ENCODE peak calls at places on chromosomes 3 and 15, in four cellular contexts. S is K562, E is GM12878, F is HepG2. C is an unnamed sample.

GRCh38 chr3:177446160-177446559 is 248.9 kb upstream of the TBL1XR1 start:
- DNase-seq in S (no peak), F (no peak), E (no peak), C (no peak)

GRCh38 chr3:94004301-94004910 is 24.0 kb downstream of the STX19 start:
- DNase-seq in E (peak), F (peak), S (peak), C (peak)

GRCh38 chr3:59867185-59868002 is 817.6 kb upstream of the CFAP20DC start:
- DNase-seq in E (no peak), F (no peak), S (no peak), C (no peak)

GRCh38 chr15:74399511-74400312 is 32.3 kb upstream of the CYP11A1 start:
- DNase-seq in S (no peak), E (no peak), F (no peak), C (no peak)

GRCh38 chr3:182818296-182818978 is 25.1 kb downstream of the ATP11B start:
- DNase-seq in S (no peak), F (no peak), E (no peak), C (no peak)

GRCh38 chr15:80536231-80536630 is 132.0 kb downstream of the ARNT2 start:
- DNase-seq in F (no peak), S (no peak), E (no peak), C (no peak)

GRCh38 chr3:65617787-65618186 is 420.9 kb downstream of the MAGI1 start:
- DNase-seq in F (no peak), E (no peak), S (peak), C (no peak)

GRCh38 chr3:63874769-63875168 is 11.1 kb downstream of the ATXN7 start:
- DNase-seq in F (peak), E (no peak), S (no peak), C (no peak)

GRCh38 chr3:15324335-15324734 is 8.1 kb downstream of the SH3BP5 start:
- DNase-seq in F (no peak), S (no peak), E (no peak), C (no peak)

GRCh38 chr3:65714138-65714537 is 324.6 kb downstream of the MAGI1 start:
- DNase-seq in S (no peak), F (no peak), E (no peak), C (no peak)

GRCh38 chr3:154844863-154845262 is 235.3 kb upstream of the MME start:
- DNase-seq in S (no peak), E (no peak), F (no peak), C (no peak)

GRCh38 chr3:181629029-181629428 is 82.7 kb upstream of the SOX2 start:
- DNase-seq in E (no peak), S (no peak), F (no peak), C (no peak)

GRCh38 chr3:7396534-7396933 is 535.6 kb downstream of the GRM7 start:
- DNase-seq in F (no peak), E (no peak), S (no peak), C (no peak)

GRCh38 chr3:41464401-41464800 is 265.1 kb downstream of the CTNNB1 start:
- DNase-seq in E (no peak), F (no peak), S (no peak), C (peak)

GRCh38 chr3:141553055-141553454 is 66.2 kb downstream of the RASA2 start:
- DNase-seq in E (no peak), F (no peak), S (no peak), C (no peak)

GRCh38 chr3:169907476-169907875 is 3.9 kb upstream of the SAMD7 start:
- DNase-seq in E (no peak), F (no peak), S (no peak), C (no peak)

GRCh38 chr15:75104804-75105557 is 81.6 kb downstream of the PPCDC start:
- DNase-seq in E (peak), F (peak), S (no peak), C (no peak)

GRCh38 chr3:197595470-197596185 is 39.9 kb upstream of the BDH1 start:
- DNase-seq in E (no peak), F (no peak), S (no peak), C (no peak)

GRCh38 chr3:19866751-19867347 is 67.2 kb downstream of the EFHB start:
- DNase-seq in F (peak), S (peak), E (peak), C (peak)

GRCh38 chr3:170563712-170564423 is 22.0 kb downstream of the SLC7A14 start:
- DNase-seq in F (no peak), S (peak), E (peak), C (peak)

GRCh38 chr3:42498791-42499477 is 3.5 kb upstream of the VIPR1 start:
- DNase-seq in F (no peak), E (no peak), S (no peak), C (no peak)

GRCh38 chr3:197750396-197750831 is 731 bp downstream of the FYTTD1 start:
- DNase-seq in E (no peak), S (peak), F (no peak), C (peak)

GRCh38 chr15:50542051-50542450 is 4.4 kb downstream of the USP50 start:
- DNase-seq in F (peak), S (no peak), E (no peak), C (no peak)

GRCh38 chr3:143707848-143708247 is 140.4 kb downstream of the SLC9A9 start:
- DNase-seq in F (no peak), E (no peak), S (no peak), C (no peak)

GRCh38 chr3:187878776-187879524 is 133.7 kb upstream of the BCL6 start:
- DNase-seq in F (no peak), S (no peak), E (no peak), C (no peak)

GRCh38 chr15:84961707-84962106 is 19.9 kb upstream of the PDE8A start:
- DNase-seq in F (no peak), S (no peak), E (no peak), C (no peak)

GRCh38 chr3:40690696-40691597 is 166.2 kb downstream of the ZNF621 start:
- DNase-seq in F (no peak), S (no peak), E (no peak), C (no peak)

GRCh38 chr3:185561374-185561943 is 9.1 kb upstream of the LIPH start:
- DNase-seq in S (no peak), E (no peak), F (no peak), C (no peak)

GRCh38 chr3:128240232-128240631 is 87.0 kb downstream of the EEFSEC start:
- DNase-seq in E (no peak), F (no peak), S (no peak), C (no peak)

GRCh38 chr3:150299221-150299620 is 108.9 kb upstream of the TSC22D2 start:
- DNase-seq in E (no peak), F (no peak), S (no peak), C (no peak)

GRCh38 chr3:3309836-3310235 is 130.3 kb upstream of the CRBN start:
- DNase-seq in F (no peak), E (no peak), S (no peak), C (no peak)

GRCh38 chr3:39387411-39387975 is 4.3 kb downstream of the SLC25A38 start:
- DNase-seq in F (no peak), E (no peak), S (peak), C (no peak)

GRCh38 chr3:39386331-39386730 is 3.2 kb downstream of the SLC25A38 start:
- DNase-seq in F (no peak), S (no peak), E (no peak), C (no peak)

GRCh38 chr3:39384665-39385000 is 1.5 kb downstream of the SLC25A38 start:
- DNase-seq in F (no peak), E (no peak), S (no peak), C (no peak)

GRCh38 chr3:39383913-39384664 is 919 bp downstream of the SLC25A38 start:
- DNase-seq in E (peak), S (peak), F (peak), C (peak)

GRCh38 chr3:39385456-39386098 is 2.4 kb downstream of the SLC25A38 start:
- DNase-seq in S (peak), F (no peak), E (no peak), C (no peak)
- TF ChIP-seq MXI1 in S (no peak), F (no peak), E (no peak), C (no peak)

DNA sequence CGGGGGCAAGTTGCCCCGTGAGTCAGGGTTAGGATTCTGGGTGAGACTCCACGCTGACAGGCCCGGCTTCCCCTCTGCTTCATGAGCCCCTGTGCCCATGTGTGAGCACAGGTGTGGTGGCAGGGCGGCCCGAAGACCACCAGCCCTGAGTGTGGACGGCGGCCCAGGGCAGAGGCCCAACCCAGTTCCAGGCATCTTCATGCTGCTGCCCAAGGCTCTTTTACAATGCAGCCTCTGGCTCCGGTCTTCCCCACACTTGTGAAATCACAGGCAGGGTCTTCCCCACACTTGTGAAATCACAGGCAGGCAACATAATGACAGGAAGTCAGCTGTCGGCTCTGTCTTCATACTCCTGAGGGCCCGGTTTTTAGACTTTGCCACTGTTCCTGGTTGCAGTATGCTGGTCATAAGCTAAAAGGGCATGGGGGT is 78.8 kb downstream of the AAGAB start:
- DNase-seq in F (no peak), E (peak), S (no peak), C (no peak)
- TF ChIP-seq MAX in F (no peak), E (no peak), S (no peak), C (no peak)

DNA sequence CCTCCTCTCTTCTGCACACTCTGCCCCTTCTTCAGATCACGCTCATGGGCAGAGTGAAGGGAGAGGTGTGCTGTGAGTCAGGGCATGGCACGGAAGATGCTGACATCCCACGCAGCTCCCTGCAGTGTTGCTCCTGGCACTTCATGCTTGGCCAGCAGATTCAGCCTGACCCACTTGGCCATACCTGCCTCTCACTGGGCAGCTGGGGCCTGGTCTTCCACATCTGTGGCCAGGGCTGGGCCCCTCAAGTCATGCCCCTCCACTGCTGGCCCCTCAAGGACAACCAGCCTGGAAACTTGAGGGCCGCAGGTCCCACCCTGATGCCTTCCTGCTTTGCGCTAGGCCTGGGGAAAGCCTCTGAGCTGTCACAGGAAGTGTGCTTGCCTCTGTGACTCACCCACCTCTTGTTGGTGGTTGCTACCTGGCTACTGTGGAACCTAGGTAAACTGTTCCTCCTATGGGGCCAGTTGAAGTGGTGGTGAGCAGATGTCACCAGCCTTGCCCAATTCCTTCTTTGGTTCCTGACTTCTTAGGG is 48.7 kb downstream of the BSN start:
- DNase-seq in E (no peak), S (no peak), F (no peak), C (no peak)
- TF ChIP-seq YY1 in E (no peak), S (no peak), F (no peak), C (no peak)

GRCh38 chr15:43748376-43748775 is 2.1 kb downstream of the PDIA3 start:
- DNase-seq in S (peak), F (no peak), E (no peak), C (no peak)

GRCh38 chr15:43751885-43752284 is 5.6 kb downstream of the PDIA3 start:
- DNase-seq in S (no peak), E (no peak), F (no peak), C (no peak)

DNA sequence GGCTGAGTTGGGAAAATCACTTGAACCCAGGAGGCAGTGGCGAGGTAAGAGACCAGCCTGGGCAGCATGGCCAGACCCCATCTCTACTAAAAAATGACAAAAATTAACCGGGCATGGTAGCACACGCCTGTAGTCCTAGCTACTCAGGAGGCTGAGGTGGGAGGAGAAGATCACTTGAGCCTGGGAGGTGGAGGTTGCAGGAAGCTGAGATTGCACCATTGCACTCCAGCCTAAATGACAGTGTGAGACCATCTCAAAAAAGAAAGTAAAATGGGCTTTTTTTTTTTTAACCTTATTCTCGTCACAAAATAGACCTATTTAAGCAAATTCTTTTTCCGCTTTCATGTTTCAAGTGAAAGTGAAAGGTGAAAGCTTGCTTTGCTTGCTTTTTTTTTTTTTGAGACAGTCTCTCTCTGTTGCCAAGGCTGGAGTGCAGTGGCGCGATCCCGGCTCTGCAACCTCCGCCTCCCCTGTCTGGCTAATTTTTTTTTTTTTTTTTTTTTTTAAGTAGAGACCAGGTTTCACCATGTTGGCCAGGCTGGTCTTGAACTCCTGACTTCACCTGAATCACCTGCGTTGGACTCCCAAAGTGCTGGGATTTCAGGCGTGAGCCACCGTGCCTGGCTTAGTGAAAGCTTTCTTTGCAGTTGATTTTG is 3.6 kb downstream of the PDIA3 start:
- DNase-seq in F (no peak), E (peak), S (no peak), C (no peak)
- TF ChIP-seq MXI1 in F (no peak), E (peak), S (no peak), C (no peak)

GRCh38 chr3:45225465-45226205 is 452 bp downstream of the TMEM158 start:
- DNase-seq in S (peak), F (no peak), E (no peak), C (peak)
- TF ChIP-seq MAX in S (peak), F (no peak), E (no peak), C (no peak)

C was measured in SK-N-SH.